ENCODE peak calls at places on chromosomes 2 and 18, in six cellular contexts. I is spleen; K is cardiac fibroblast; V is Calu3; U is T follicular helper cell; N is naive thymus-derived CD8-positive, alpha-beta T cell. R is an unnamed sample.

GRCh38 chr2:23561544-23561943 is 176.6 kb downstream of the KLHL29 start:
- DNase-seq in I (no peak), K (no peak), V (no peak), U (no peak), N (no peak), R (no peak)

GRCh38 chr2:47198985-47199451 is 43.9 kb upstream of the STPG4 start:
- DNase-seq in I (no peak), K (peak), V (no peak), U (no peak), N (no peak), R (peak)

GRCh38 chr18:62957885-62958472 is 242.6 kb downstream of the PHLPP1 start:
- DNase-seq in I (no peak), K (peak), V (peak), U (no peak), N (peak), R (peak)

GRCh38 chr2:42492691-42493467 is 903 bp downstream of the KCNG3 start:
- DNase-seq in I (peak), K (no peak), V (no peak), U (peak), N (peak), R (no peak)

GRCh38 chr18:51135795-51136194 is 61.7 kb downstream of the MEX3C start:
- DNase-seq in I (no peak), K (no peak), V (peak), U (no peak), N (peak), R (no peak)

GRCh38 chr2:21251216-21251971 is 127.6 kb downstream of the TDRD15 start:
- DNase-seq in I (no peak), K (no peak), V (no peak), U (no peak), N (no peak), R (no peak)

GRCh38 chr18:79922971-79923411 is 28.5 kb downstream of the SLC66A2 start:
- DNase-seq in I (peak), K (no peak), V (no peak), U (no peak), N (no peak), R (no peak)

GRCh38 chr2:29532451-29532850 is 388.9 kb downstream of the ALK start:
- DNase-seq in I (no peak), K (peak), V (no peak), U (no peak), N (no peak), R (no peak)

GRCh38 chr2:237408280-237408679 is 5.7 kb downstream of the COL6A3 start:
- DNase-seq in I (no peak), K (peak), V (no peak), U (no peak), N (no peak), R (no peak)